ENCODE peak calls at places on chromosomes 1 and 21, in six cellular contexts. One of them, this sample, is unnamed.
A peak's percentile ranks its signal among the peaks of the same experiment; 100 is the strongest.

GRCh38 chr1:117447661-117448060 is 80.4 kb downstream of the MAN1A2 start:
- DNase-seq in mesenchymal stem cell: no peak
- DNase-seq in IMR-90: peak; percentile 34
- DNase-seq in H9: no peak
- DNase-seq in H1: no peak
- DNase-seq in trophoblast cell: peak; percentile 49
- DNase-seq in this sample: no peak

GRCh38 chr1:247212012-247212411 is 40.2 kb upstream of the ZNF124 start:
- DNase-seq in mesenchymal stem cell: no peak
- DNase-seq in IMR-90: no peak
- DNase-seq in H9: no peak
- DNase-seq in H1: no peak
- DNase-seq in trophoblast cell: no peak
- DNase-seq in this sample: no peak

GRCh38 chr1:112992780-112993179 is 36.8 kb upstream of the SLC16A1 start:
- DNase-seq in mesenchymal stem cell: no peak
- DNase-seq in IMR-90: no peak
- DNase-seq in H9: no peak
- DNase-seq in H1: no peak
- DNase-seq in trophoblast cell: no peak
- DNase-seq in this sample: no peak

GRCh38 chr21:26834181-26834945 is 10.8 kb downstream of the ADAMTS1 start:
- DNase-seq in mesenchymal stem cell: peak; percentile 66
- DNase-seq in IMR-90: peak; percentile 58
- DNase-seq in H9: no peak
- DNase-seq in H1: no peak
- DNase-seq in trophoblast cell: peak; percentile 95
- DNase-seq in this sample: no peak

GRCh38 chr1:15852036-15852827 is 4.7 kb downstream of the SPEN start:
- DNase-seq in mesenchymal stem cell: no peak
- DNase-seq in IMR-90: peak; percentile 44
- DNase-seq in H9: no peak
- DNase-seq in H1: no peak
- DNase-seq in trophoblast cell: no peak
- DNase-seq in this sample: no peak

GRCh38 chr1:37020653-37021277 is 13.6 kb downstream of the GRIK3 start:
- DNase-seq in mesenchymal stem cell: no peak
- DNase-seq in IMR-90: no peak
- DNase-seq in H9: peak; percentile 80
- DNase-seq in H1: no peak
- DNase-seq in trophoblast cell: no peak
- DNase-seq in this sample: peak; percentile 74

GRCh38 chr1:62209931-62210595 is 15.4 kb downstream of the L1TD1 start:
- DNase-seq in mesenchymal stem cell: no peak
- DNase-seq in IMR-90: no peak
- DNase-seq in H9: no peak
- DNase-seq in H1: no peak
- DNase-seq in trophoblast cell: peak; percentile 72
- DNase-seq in this sample: no peak

GRCh38 chr1:223667484-223668182 is 2.1 kb upstream of the CAPN8 start:
- DNase-seq in mesenchymal stem cell: peak; percentile 11
- DNase-seq in IMR-90: no peak
- DNase-seq in H9: no peak
- DNase-seq in H1: no peak
- DNase-seq in trophoblast cell: peak; percentile 37
- DNase-seq in this sample: no peak

GRCh38 chr1:53324321-53324720 is 3.5 kb downstream of the LRP8 start:
- DNase-seq in mesenchymal stem cell: no peak
- DNase-seq in IMR-90: no peak
- DNase-seq in H9: no peak
- DNase-seq in H1: no peak
- DNase-seq in trophoblast cell: no peak
- DNase-seq in this sample: no peak

GRCh38 chr1:98903261-98903660 is 101.4 kb downstream of the PLPPR5 start:
- DNase-seq in mesenchymal stem cell: peak; percentile 2
- DNase-seq in IMR-90: peak; percentile 88
- DNase-seq in H9: no peak
- DNase-seq in H1: no peak
- DNase-seq in trophoblast cell: no peak
- DNase-seq in this sample: no peak

GRCh38 chr1:7541629-7542028 is 229.5 kb upstream of the VAMP3 start:
- DNase-seq in mesenchymal stem cell: peak; percentile 89
- DNase-seq in IMR-90: peak; percentile 94
- DNase-seq in H9: no peak
- DNase-seq in H1: no peak
- DNase-seq in trophoblast cell: no peak
- DNase-seq in this sample: no peak

GRCh38 chr1:54220004-54220811 is 20.2 kb downstream of the MRPL37 start:
- DNase-seq in mesenchymal stem cell: peak; percentile 79
- DNase-seq in IMR-90: peak; percentile 45
- DNase-seq in H9: no peak
- DNase-seq in H1: no peak
- DNase-seq in trophoblast cell: no peak
- DNase-seq in this sample: no peak

GRCh38 chr1:180563013-180563827 is 4.5 kb downstream of the OVAAL start:
- DNase-seq in mesenchymal stem cell: peak; percentile 49
- DNase-seq in IMR-90: peak; percentile 77
- DNase-seq in H9: no peak
- DNase-seq in H1: no peak
- DNase-seq in trophoblast cell: peak; percentile 37
- DNase-seq in this sample: no peak

GRCh38 chr1:85453640-85454194 is 11.2 kb downstream of the DDAH1 start:
- DNase-seq in mesenchymal stem cell: peak; percentile 38
- DNase-seq in IMR-90: no peak
- DNase-seq in H9: no peak
- DNase-seq in H1: no peak
- DNase-seq in trophoblast cell: no peak
- DNase-seq in this sample: no peak

GRCh38 chr1:15282038-15282437 is 35.0 kb downstream of the FHAD1 start:
- DNase-seq in mesenchymal stem cell: no peak
- DNase-seq in IMR-90: no peak
- DNase-seq in H9: no peak
- DNase-seq in H1: no peak
- DNase-seq in trophoblast cell: no peak
- DNase-seq in this sample: no peak

GRCh38 chr1:3630161-3630611 is 5.4 kb downstream of the TPRG1L start:
- DNase-seq in mesenchymal stem cell: no peak
- DNase-seq in IMR-90: no peak
- DNase-seq in H9: no peak
- DNase-seq in H1: no peak
- DNase-seq in trophoblast cell: no peak
- DNase-seq in this sample: no peak

GRCh38 chr1:151976868-151977267 is 16.8 kb downstream of the S100A10 start:
- DNase-seq in mesenchymal stem cell: peak; percentile 55
- DNase-seq in IMR-90: peak; percentile 68
- DNase-seq in H9: no peak
- DNase-seq in H1: no peak
- DNase-seq in trophoblast cell: peak; percentile 66
- DNase-seq in this sample: no peak

GRCh38 chr1:71364236-71364635 is 283.4 kb upstream of the ZRANB2 start:
- DNase-seq in mesenchymal stem cell: no peak
- DNase-seq in IMR-90: peak; percentile 5
- DNase-seq in H9: no peak
- DNase-seq in H1: no peak
- DNase-seq in trophoblast cell: peak; percentile 55
- DNase-seq in this sample: no peak

GRCh38 chr21:44456915-44457736 is 1.8 kb downstream of the LRRC3 start:
- DNase-seq in mesenchymal stem cell: no peak
- DNase-seq in IMR-90: no peak
- DNase-seq in H9: no peak
- DNase-seq in H1: no peak
- DNase-seq in trophoblast cell: peak; percentile 31
- DNase-seq in this sample: no peak

GRCh38 chr1:162074548-162074947 is 5.1 kb downstream of the NOS1AP start:
- DNase-seq in mesenchymal stem cell: no peak
- DNase-seq in IMR-90: no peak
- DNase-seq in H9: no peak
- DNase-seq in H1: no peak
- DNase-seq in trophoblast cell: no peak
- DNase-seq in this sample: no peak

GRCh38 chr1:206591236-206591635 is 21.0 kb downstream of the EIF2D start:
- DNase-seq in mesenchymal stem cell: no peak
- DNase-seq in IMR-90: no peak
- DNase-seq in H9: no peak
- DNase-seq in H1: no peak
- DNase-seq in trophoblast cell: no peak
- DNase-seq in this sample: no peak

GRCh38 chr21:20721151-20721550 is 277.1 kb upstream of the NCAM2 start:
- DNase-seq in mesenchymal stem cell: no peak
- DNase-seq in IMR-90: no peak
- DNase-seq in H9: no peak
- DNase-seq in H1: no peak
- DNase-seq in trophoblast cell: no peak
- DNase-seq in this sample: no peak

GRCh38 chr1:80250573-80251168 is 1244.1 kb upstream of the ADGRL4 start:
- DNase-seq in mesenchymal stem cell: no peak
- DNase-seq in IMR-90: no peak
- DNase-seq in H9: no peak
- DNase-seq in H1: no peak
- DNase-seq in trophoblast cell: peak; percentile 24
- DNase-seq in this sample: no peak

GRCh38 chr1:2466834-2467554 is 9.1 kb upstream of the PLCH2 start:
- DNase-seq in mesenchymal stem cell: no peak
- DNase-seq in IMR-90: no peak
- DNase-seq in H9: peak; percentile 65
- DNase-seq in H1: peak; percentile 13
- DNase-seq in trophoblast cell: no peak
- DNase-seq in this sample: peak; percentile 48

GRCh38 chr1:167864392-167864992 is 49.4 kb downstream of the ADCY10 start:
- DNase-seq in mesenchymal stem cell: no peak
- DNase-seq in IMR-90: no peak
- DNase-seq in H9: no peak
- DNase-seq in H1: no peak
- DNase-seq in trophoblast cell: no peak
- DNase-seq in this sample: no peak
- H2BK120ac ChIP-seq in mesenchymal stem cell: no peak overlapping the region
- H2BK120ac ChIP-seq in IMR-90: peak overlapping the region; percentile 62
- H2BK120ac ChIP-seq in H9: no peak overlapping the region
- H2BK120ac ChIP-seq in H1: no peak overlapping the region
- H2BK120ac ChIP-seq in trophoblast cell: peak overlapping the region; percentile 98
- H2BK120ac ChIP-seq in this sample: no peak overlapping the region

DNA sequence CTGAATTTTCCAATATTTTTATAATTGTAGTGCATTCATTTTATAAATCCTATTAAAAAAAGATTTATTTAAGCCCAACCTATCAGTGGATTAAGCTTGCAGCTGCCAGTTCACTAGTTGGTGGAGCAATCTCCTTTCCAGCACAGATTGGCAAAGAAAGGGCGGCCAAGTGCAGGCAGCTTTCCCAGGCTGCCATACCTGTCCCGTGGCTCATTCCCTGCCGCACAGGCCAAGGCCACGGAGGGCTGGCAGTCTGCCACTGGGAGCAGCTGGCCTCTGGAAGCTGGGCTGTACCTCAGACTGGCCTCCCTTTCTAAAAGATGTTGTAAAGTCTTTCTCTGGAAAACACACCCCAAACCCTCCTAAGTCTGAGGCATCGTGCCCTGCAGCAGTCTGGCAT is 74.2 kb downstream of the SIM2 start:
- DNase-seq in mesenchymal stem cell: peak; percentile 38
- DNase-seq in IMR-90: peak; percentile 89
- DNase-seq in H9: no peak
- DNase-seq in H1: no peak
- DNase-seq in trophoblast cell: no peak
- DNase-seq in this sample: no peak
- H3K14ac ChIP-seq in mesenchymal stem cell: no peak overlapping the region
- H3K14ac ChIP-seq in IMR-90: peak overlapping the region; percentile 68
- H3K14ac ChIP-seq in H9: no peak overlapping the region
- H3K14ac ChIP-seq in H1: no peak overlapping the region
- H3K14ac ChIP-seq in trophoblast cell: no peak overlapping the region
- H3K14ac ChIP-seq in this sample: no peak overlapping the region

DNA sequence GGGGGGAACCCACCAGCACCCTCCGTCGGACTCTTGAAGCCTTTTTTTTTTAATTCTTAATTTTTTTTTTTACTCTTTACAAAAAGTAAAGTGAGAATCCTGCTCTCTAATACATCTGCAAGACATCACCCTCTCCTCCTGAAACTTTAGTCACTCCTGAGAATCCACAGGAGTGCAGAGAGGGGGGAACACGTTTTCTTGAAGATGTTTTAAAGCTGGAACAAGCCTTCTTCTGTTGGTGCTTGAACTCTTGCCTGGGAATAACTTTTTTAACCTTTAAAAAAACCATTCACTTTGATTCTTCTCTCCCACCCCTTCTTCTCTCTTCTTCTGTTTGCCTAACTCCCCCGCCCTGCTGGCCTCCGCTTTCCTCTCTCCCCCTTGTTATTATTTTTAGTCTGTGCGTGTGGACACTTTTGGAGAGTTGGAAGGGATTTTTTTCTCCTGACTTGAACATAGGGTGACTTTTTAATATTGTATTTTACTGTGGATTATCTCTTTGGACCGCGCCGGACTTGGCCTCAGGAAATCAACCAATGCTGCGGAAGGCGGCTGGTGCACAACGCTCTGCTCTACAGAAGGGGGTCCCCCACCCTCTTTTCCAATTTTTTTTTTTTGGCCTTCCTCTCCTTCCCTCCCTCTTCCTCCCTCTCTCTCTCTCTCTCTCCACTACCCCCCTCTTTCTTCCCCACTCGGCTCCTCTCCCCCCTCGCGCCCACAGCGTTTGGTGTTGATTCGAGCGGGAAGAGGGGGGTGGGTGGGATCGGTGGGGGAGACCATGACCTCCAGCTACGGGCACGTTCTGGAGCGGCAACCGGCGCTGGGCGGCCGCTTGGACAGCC is at the start of gene PRRX1:
- DNase-seq in mesenchymal stem cell: no peak
- DNase-seq in IMR-90: peak; percentile 46
- DNase-seq in H9: no peak
- DNase-seq in H1: no peak
- DNase-seq in trophoblast cell: no peak
- DNase-seq in this sample: no peak
- H3K9ac ChIP-seq in mesenchymal stem cell: peak within 1 kb of the TSS; percentile 98
- H3K9ac ChIP-seq in IMR-90: peak within 1 kb of the TSS; percentile 86
- H3K9ac ChIP-seq in H9: no peak within 1 kb of the TSS
- H3K9ac ChIP-seq in H1: no peak within 1 kb of the TSS
- H3K9ac ChIP-seq in trophoblast cell: no peak within 1 kb of the TSS
- H3K9ac ChIP-seq in this sample: peak within 1 kb of the TSS; percentile 36

DNA sequence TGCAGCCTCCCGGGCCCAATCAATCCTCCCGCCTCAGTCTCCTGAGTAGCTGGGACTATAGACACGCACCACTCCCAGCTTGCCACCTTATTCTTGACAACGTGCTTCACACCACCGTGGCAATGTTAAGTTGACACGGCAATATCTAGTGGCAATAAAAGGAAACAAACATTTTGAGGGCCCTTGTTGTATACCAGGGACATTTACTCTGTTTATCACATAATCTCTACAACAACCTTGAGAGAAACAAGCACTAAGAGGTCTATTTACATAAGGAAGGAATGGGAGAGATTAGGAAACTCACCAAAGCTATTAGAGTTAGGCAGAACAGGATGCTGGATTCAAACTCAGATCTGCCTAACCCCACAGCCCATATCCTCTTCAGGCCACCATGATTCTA is 3.1 kb downstream of the KLHDC8A start:
- DNase-seq in mesenchymal stem cell: no peak
- DNase-seq in IMR-90: no peak
- DNase-seq in H9: no peak
- DNase-seq in H1: no peak
- DNase-seq in trophoblast cell: no peak
- DNase-seq in this sample: no peak
- H2BK120ac ChIP-seq in mesenchymal stem cell: no peak overlapping the region
- H2BK120ac ChIP-seq in IMR-90: no peak overlapping the region
- H2BK120ac ChIP-seq in H9: no peak overlapping the region
- H2BK120ac ChIP-seq in H1: no peak overlapping the region
- H2BK120ac ChIP-seq in trophoblast cell: no peak overlapping the region
- H2BK120ac ChIP-seq in this sample: no peak overlapping the region